ENCODE peak calls at places on chromosomes 6 and 20, in six cellular contexts. One of them, this sample, is unnamed.

GRCh38 chr20:8155848-8156602 is 24.0 kb downstream of the PLCB1 start:
- DNase-seq in astrocyte: no peak
- DNase-seq in tibial nerve: no peak
- DNase-seq in left ventricle myocardium inferior: no peak
- DNase-seq in A549: no peak
- DNase-seq in pancreas: no peak
- DNase-seq in this sample: no peak

GRCh38 chr6:112037783-112038216 is 16.1 kb upstream of the CCN6 start:
- DNase-seq in astrocyte: peak
- DNase-seq in tibial nerve: peak
- DNase-seq in left ventricle myocardium inferior: peak
- DNase-seq in A549: peak
- DNase-seq in pancreas: no peak
- DNase-seq in this sample: no peak

GRCh38 chr20:51095755-51096509 is 73.0 kb upstream of the KCNG1 start:
- DNase-seq in astrocyte: peak
- DNase-seq in tibial nerve: no peak
- DNase-seq in left ventricle myocardium inferior: no peak
- DNase-seq in A549: no peak
- DNase-seq in pancreas: no peak
- DNase-seq in this sample: no peak

GRCh38 chr6:2524090-2524489 is 226.6 kb downstream of the MYLK4 start:
- DNase-seq in astrocyte: no peak
- DNase-seq in tibial nerve: no peak
- DNase-seq in left ventricle myocardium inferior: no peak
- DNase-seq in A549: no peak
- DNase-seq in pancreas: no peak
- DNase-seq in this sample: no peak

GRCh38 chr6:158408552-158409130 is 96.4 kb downstream of the TULP4 start:
- DNase-seq in astrocyte: peak
- DNase-seq in tibial nerve: peak
- DNase-seq in left ventricle myocardium inferior: peak
- DNase-seq in A549: no peak
- DNase-seq in pancreas: no peak
- DNase-seq in this sample: no peak

GRCh38 chr20:49167811-49168507 is 20.2 kb downstream of the STAU1 start:
- DNase-seq in astrocyte: peak
- DNase-seq in tibial nerve: no peak
- DNase-seq in left ventricle myocardium inferior: no peak
- DNase-seq in A549: no peak
- DNase-seq in pancreas: no peak
- DNase-seq in this sample: no peak

GRCh38 chr6:31799781-31800180 is 4.2 kb upstream of the VARS1 start:
- DNase-seq in astrocyte: peak
- DNase-seq in tibial nerve: no peak
- DNase-seq in left ventricle myocardium inferior: no peak
- DNase-seq in A549: no peak
- DNase-seq in pancreas: no peak
- DNase-seq in this sample: no peak

GRCh38 chr20:44326391-44327159 is 10.3 kb upstream of the R3HDML start:
- DNase-seq in astrocyte: no peak
- DNase-seq in tibial nerve: no peak
- DNase-seq in left ventricle myocardium inferior: no peak
- DNase-seq in A549: no peak
- DNase-seq in pancreas: peak
- DNase-seq in this sample: no peak

GRCh38 chr20:58161192-58161591 is 67.3 kb downstream of the ANKRD60 start:
- DNase-seq in astrocyte: no peak
- DNase-seq in tibial nerve: no peak
- DNase-seq in left ventricle myocardium inferior: no peak
- DNase-seq in A549: no peak
- DNase-seq in pancreas: no peak
- DNase-seq in this sample: no peak

GRCh38 chr20:58651823-58652605 is 931 bp downstream of the STX16 start:
- DNase-seq in astrocyte: peak
- DNase-seq in tibial nerve: no peak
- DNase-seq in left ventricle myocardium inferior: peak
- DNase-seq in A549: peak
- DNase-seq in pancreas: peak
- DNase-seq in this sample: no peak

GRCh38 chr20:43893930-43894329 is 20.7 kb upstream of the TOX2 start:
- DNase-seq in astrocyte: peak
- DNase-seq in tibial nerve: no peak
- DNase-seq in left ventricle myocardium inferior: no peak
- DNase-seq in A549: no peak
- DNase-seq in pancreas: no peak
- DNase-seq in this sample: no peak

GRCh38 chr6:53312355-53312754 is 36.4 kb downstream of the ELOVL5 start:
- DNase-seq in astrocyte: no peak
- DNase-seq in tibial nerve: no peak
- DNase-seq in left ventricle myocardium inferior: no peak
- DNase-seq in A549: no peak
- DNase-seq in pancreas: no peak
- DNase-seq in this sample: no peak

GRCh38 chr6:139336488-139336887 is 38.0 kb downstream of the CITED2 start:
- DNase-seq in astrocyte: peak
- DNase-seq in tibial nerve: no peak
- DNase-seq in left ventricle myocardium inferior: peak
- DNase-seq in A549: no peak
- DNase-seq in pancreas: peak
- DNase-seq in this sample: no peak

GRCh38 chr6:133767571-133767970 is 121.3 kb upstream of the TCF21 start:
- DNase-seq in astrocyte: no peak
- DNase-seq in tibial nerve: no peak
- DNase-seq in left ventricle myocardium inferior: no peak
- DNase-seq in A549: no peak
- DNase-seq in pancreas: no peak
- DNase-seq in this sample: no peak

GRCh38 chr6:159068904-159069578 is 24.2 kb upstream of the TAGAP start:
- DNase-seq in astrocyte: no peak
- DNase-seq in tibial nerve: no peak
- DNase-seq in left ventricle myocardium inferior: no peak
- DNase-seq in A549: no peak
- DNase-seq in pancreas: no peak
- DNase-seq in this sample: no peak

GRCh38 chr6:79076160-79076559 is 1.9 kb downstream of the PHIP start:
- DNase-seq in astrocyte: peak
- DNase-seq in tibial nerve: no peak
- DNase-seq in left ventricle myocardium inferior: no peak
- DNase-seq in A549: no peak
- DNase-seq in pancreas: no peak
- DNase-seq in this sample: no peak

GRCh38 chr20:53943522-53944291 is 126.7 kb downstream of the BCAS1 start:
- DNase-seq in astrocyte: no peak
- DNase-seq in tibial nerve: no peak
- DNase-seq in left ventricle myocardium inferior: no peak
- DNase-seq in A549: peak
- DNase-seq in pancreas: no peak
- DNase-seq in this sample: no peak

GRCh38 chr6:162509821-162510220 is 217.7 kb downstream of the PRKN start:
- DNase-seq in astrocyte: no peak
- DNase-seq in tibial nerve: no peak
- DNase-seq in left ventricle myocardium inferior: no peak
- DNase-seq in A549: no peak
- DNase-seq in pancreas: no peak
- DNase-seq in this sample: no peak

GRCh38 chr6:168333039-168333438 is 13.5 kb upstream of the DACT2 start:
- DNase-seq in astrocyte: no peak
- DNase-seq in tibial nerve: no peak
- DNase-seq in left ventricle myocardium inferior: no peak
- DNase-seq in A549: peak
- DNase-seq in pancreas: no peak
- DNase-seq in this sample: no peak

GRCh38 chr6:154590770-154591169 is 80.3 kb upstream of the CNKSR3 start:
- DNase-seq in astrocyte: no peak
- DNase-seq in tibial nerve: no peak
- DNase-seq in left ventricle myocardium inferior: no peak
- DNase-seq in A549: no peak
- DNase-seq in pancreas: no peak
- DNase-seq in this sample: peak

GRCh38 chr6:161216616-161217205 is 57.1 kb downstream of the AGPAT4 start:
- DNase-seq in astrocyte: no peak
- DNase-seq in tibial nerve: no peak
- DNase-seq in left ventricle myocardium inferior: no peak
- DNase-seq in A549: no peak
- DNase-seq in pancreas: no peak
- DNase-seq in this sample: no peak

GRCh38 chr6:31780507-31781243 is 3.5 kb upstream of the VWA7 start:
- DNase-seq in astrocyte: no peak
- DNase-seq in tibial nerve: no peak
- DNase-seq in left ventricle myocardium inferior: no peak
- DNase-seq in A549: no peak
- DNase-seq in pancreas: no peak
- DNase-seq in this sample: no peak

GRCh38 chr20:25059866-25060465 is 2.0 kb upstream of the ACSS1 start:
- DNase-seq in astrocyte: no peak
- DNase-seq in tibial nerve: no peak
- DNase-seq in left ventricle myocardium inferior: no peak
- DNase-seq in A549: no peak
- DNase-seq in pancreas: no peak
- DNase-seq in this sample: no peak

GRCh38 chr6:81003894-81004293 is 748.6 kb downstream of the TENT5A start:
- DNase-seq in astrocyte: no peak
- DNase-seq in tibial nerve: no peak
- DNase-seq in left ventricle myocardium inferior: no peak
- DNase-seq in A549: no peak
- DNase-seq in pancreas: no peak
- DNase-seq in this sample: no peak

GRCh38 chr6:81002126-81002525 is 750.4 kb downstream of the TENT5A start:
- DNase-seq in astrocyte: no peak
- DNase-seq in tibial nerve: no peak
- DNase-seq in left ventricle myocardium inferior: no peak
- DNase-seq in A549: no peak
- DNase-seq in pancreas: no peak
- DNase-seq in this sample: no peak

DNA sequence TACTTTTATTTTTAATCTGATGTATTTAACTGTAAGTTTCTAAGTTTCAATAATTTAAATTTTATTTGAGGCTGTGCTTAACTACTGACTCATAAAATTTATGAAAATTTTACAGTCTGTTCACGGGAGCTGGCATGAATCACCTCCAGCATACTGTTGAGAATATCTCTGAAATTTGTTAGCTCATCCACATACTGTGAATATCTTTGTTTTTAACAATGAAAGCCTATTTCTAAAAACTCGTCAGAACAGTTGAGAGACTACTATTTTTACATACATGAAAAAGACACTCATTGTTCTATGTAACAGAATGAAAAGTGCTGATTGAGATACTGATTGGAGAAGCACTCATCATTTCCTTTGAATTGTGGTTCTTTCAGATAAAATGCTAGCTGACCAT is 749.3 kb downstream of the TENT5A start:
- DNase-seq in astrocyte: peak
- DNase-seq in tibial nerve: no peak
- DNase-seq in left ventricle myocardium inferior: no peak
- DNase-seq in A549: no peak
- DNase-seq in pancreas: no peak
- DNase-seq in this sample: no peak
- H3K4me3 ChIP-seq in astrocyte: no peak
- H3K4me3 ChIP-seq in tibial nerve: no peak
- H3K4me3 ChIP-seq in left ventricle myocardium inferior: no peak
- H3K4me3 ChIP-seq in A549: no peak
- H3K4me3 ChIP-seq in pancreas: no peak
- H3K4me3 ChIP-seq in this sample: no peak

GRCh38 chr6:1328129-1328528 is 16.2 kb downstream of the FOXQ1 start:
- DNase-seq in astrocyte: no peak
- DNase-seq in tibial nerve: no peak
- DNase-seq in left ventricle myocardium inferior: no peak
- DNase-seq in A549: no peak
- DNase-seq in pancreas: no peak
- DNase-seq in this sample: no peak
- TF ChIP-seq CTCF in astrocyte: no peak
- TF ChIP-seq CTCF in tibial nerve: no peak
- TF ChIP-seq CTCF in left ventricle myocardium inferior: no peak
- TF ChIP-seq CTCF in A549: no peak
- TF ChIP-seq CTCF in pancreas: no peak
- TF ChIP-seq CTCF in this sample: no peak

DNA sequence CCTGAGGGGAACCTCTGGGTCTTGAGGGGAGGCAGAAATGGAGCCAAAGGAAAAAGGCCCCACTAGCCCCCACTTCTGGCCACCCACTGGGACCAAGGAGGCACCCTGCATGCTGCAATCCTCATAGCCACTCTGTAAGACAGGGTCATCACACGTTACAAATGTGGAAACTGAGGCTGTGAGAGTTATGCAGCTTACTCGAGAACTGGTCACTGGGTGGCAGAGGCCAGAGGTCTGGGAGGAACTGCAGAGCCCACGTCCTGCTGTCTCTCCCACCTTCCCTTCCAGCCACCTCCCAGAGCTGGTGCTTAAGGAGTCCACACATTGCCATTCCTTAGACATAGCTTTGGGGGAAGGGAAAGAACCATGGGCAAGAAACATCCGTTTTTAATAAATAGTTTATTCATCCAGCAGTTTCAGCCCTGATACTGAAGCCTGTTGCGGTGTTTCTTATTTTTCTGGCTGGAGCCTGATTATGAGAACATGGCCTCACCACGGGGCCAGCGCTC is 18.0 kb downstream of the LEMD2 start:
- DNase-seq in astrocyte: no peak
- DNase-seq in tibial nerve: no peak
- DNase-seq in left ventricle myocardium inferior: no peak
- DNase-seq in A549: no peak
- DNase-seq in pancreas: peak
- DNase-seq in this sample: no peak
- H3K4me3 ChIP-seq in astrocyte: no peak
- H3K4me3 ChIP-seq in tibial nerve: no peak
- H3K4me3 ChIP-seq in left ventricle myocardium inferior: no peak
- H3K4me3 ChIP-seq in A549: no peak
- H3K4me3 ChIP-seq in pancreas: no peak
- H3K4me3 ChIP-seq in this sample: no peak

DNA sequence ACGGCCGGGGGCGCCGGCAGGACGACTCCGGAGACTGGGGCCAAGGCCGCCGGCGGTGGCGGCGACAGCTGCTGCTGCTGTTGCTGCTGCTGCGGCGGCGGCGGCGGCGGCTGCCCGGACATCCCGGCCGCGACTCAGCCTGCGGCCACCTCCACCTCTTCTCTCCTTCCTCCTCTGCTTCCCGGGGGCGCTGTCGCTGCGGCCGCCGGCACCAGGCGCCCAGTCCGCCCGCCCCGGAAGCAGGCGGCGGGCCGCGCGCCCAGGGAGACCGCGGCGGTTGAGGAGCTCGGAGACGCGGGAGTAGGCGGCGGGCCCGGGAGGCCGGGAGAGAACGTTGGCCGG is 280 bp downstream of the RANBP9 start:
- DNase-seq in astrocyte: peak
- DNase-seq in tibial nerve: no peak
- DNase-seq in left ventricle myocardium inferior: no peak
- DNase-seq in A549: no peak
- DNase-seq in pancreas: no peak
- DNase-seq in this sample: no peak
- TF ChIP-seq CTCF in astrocyte: no peak
- TF ChIP-seq CTCF in tibial nerve: no peak
- TF ChIP-seq CTCF in left ventricle myocardium inferior: peak
- TF ChIP-seq CTCF in A549: no peak
- TF ChIP-seq CTCF in pancreas: no peak
- TF ChIP-seq CTCF in this sample: peak

DNA sequence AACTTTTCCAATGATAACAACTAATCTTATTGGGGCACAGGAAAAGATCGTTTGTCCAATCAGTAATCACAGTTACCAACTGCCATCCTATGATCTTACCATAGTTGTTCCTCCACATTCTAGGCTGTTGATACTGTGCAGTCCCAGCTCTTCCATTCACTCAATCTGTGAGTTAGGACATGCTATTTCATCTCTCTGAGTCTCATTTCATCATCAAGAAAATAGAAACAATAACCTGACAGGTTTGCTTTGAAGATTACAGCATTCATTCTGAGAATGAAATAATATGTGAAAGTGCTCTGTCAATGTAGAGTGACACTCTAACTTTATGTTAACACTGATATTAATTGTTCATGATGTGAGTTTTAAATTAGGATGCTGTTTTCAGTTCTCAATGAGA is 89.8 kb downstream of the KIF13A start:
- DNase-seq in astrocyte: no peak
- DNase-seq in tibial nerve: no peak
- DNase-seq in left ventricle myocardium inferior: no peak
- DNase-seq in A549: no peak
- DNase-seq in pancreas: no peak
- DNase-seq in this sample: no peak
- H3K4me3 ChIP-seq in astrocyte: no peak
- H3K4me3 ChIP-seq in tibial nerve: no peak
- H3K4me3 ChIP-seq in left ventricle myocardium inferior: no peak
- H3K4me3 ChIP-seq in A549: no peak
- H3K4me3 ChIP-seq in pancreas: no peak
- H3K4me3 ChIP-seq in this sample: no peak

This sample was measured in LNCaP clone FGC.